ENCODE peak calls at places on chromosomes 5 and 9, in eight cellular contexts. N, Y, F, R, W, S, D and E are unnamed samples.
A peak's percentile ranks its signal among the peaks of the same experiment; 100 is the strongest.

GRCh38 chr5:60810438-60811085 is 33.5 kb downstream of the ELOVL7 start:
- DNase-seq in N (no peak), Y (no peak), F (no peak), R (no peak), W (no peak), S (no peak), D (no peak), E (no peak)

GRCh38 chr9:72428329-72428728 is 63.3 kb upstream of the ZFAND5 start:
- DNase-seq in N (no peak), Y (no peak), F (peak; percentile 55), R (no peak), W (no peak), S (no peak), D (no peak), E (no peak)

GRCh38 chr9:132412089-132412488 is 2.1 kb downstream of the CFAP77 start:
- DNase-seq in N (no peak), Y (no peak), F (peak; percentile 14), R (peak; percentile 55), W (peak; percentile 32), S (no peak), D (no peak), E (peak; percentile 26)

GRCh38 chr5:177362871-177363507 is 5.3 kb downstream of the RGS14 start:
- DNase-seq in N (peak; percentile 70), Y (peak; percentile 62), F (peak; percentile 53), R (peak; percentile 37), W (peak; percentile 86), S (peak; percentile 83), D (no peak), E (peak; percentile 83)

GRCh38 chr9:2083552-2083951 is 68.4 kb downstream of the SMARCA2 start:
- DNase-seq in N (no peak), Y (no peak), F (no peak), R (no peak), W (no peak), S (no peak), D (no peak), E (no peak)

GRCh38 chr5:150386024-150386855 is 26.5 kb downstream of the CD74 start:
- DNase-seq in N (no peak), Y (no peak), F (no peak), R (no peak), W (no peak), S (no peak), D (no peak), E (no peak)

GRCh38 chr5:36125868-36126267 is 25.8 kb downstream of the LMBRD2 start:
- DNase-seq in N (no peak), Y (no peak), F (no peak), R (no peak), W (no peak), S (no peak), D (no peak), E (no peak)

GRCh38 chr9:69178583-69179011 is 4.5 kb downstream of the TJP2 start:
- DNase-seq in N (no peak), Y (no peak), F (peak; percentile 33), R (no peak), W (no peak), S (no peak), D (no peak), E (no peak)

GRCh38 chr5:87787640-87788039 is 374.9 kb upstream of the CCNH start:
- DNase-seq in N (no peak), Y (no peak), F (no peak), R (no peak), W (no peak), S (no peak), D (no peak), E (no peak)

GRCh38 chr9:113738898-113739604 is 137.1 kb upstream of the ZNF618 start:
- DNase-seq in N (no peak), Y (no peak), F (no peak), R (no peak), W (no peak), S (no peak), D (no peak), E (peak; percentile 13)